ENCODE peak calls at places on chromosomes 13 and 19, in five cellular contexts. W is BE2C; D is CD8-positive, alpha-beta memory T cell; V is stimulated activated CD8-positive, alpha-beta memory T cell treated with anti-CD3 and anti-CD28 coated beads, Interleukin-7, amount 100 ng/mL, for 4 hours; C is NCI-H748 treated with DMSO at 0.1 percent for 48 hours. T is an unnamed sample.

GRCh38 chr13:78595819-78596700 is 7.3 kb downstream of the POU4F1 start:
- DNase-seq in W (peak), D (no peak), V (no peak), C (no peak), T (no peak)

GRCh38 chr19:39310558-39311311 is 9.9 kb downstream of the LRFN1 start:
- DNase-seq in W (no peak), D (no peak), V (no peak), C (no peak), T (no peak)

GRCh38 chr13:26881154-26881553 is 120.6 kb upstream of the GPR12 start:
- DNase-seq in W (no peak), D (no peak), V (no peak), C (no peak), T (no peak)

GRCh38 chr19:2974342-2974932 is 2.9 kb upstream of the TLE6 start:
- DNase-seq in W (no peak), D (no peak), V (no peak), C (no peak), T (no peak)

GRCh38 chr19:628168-628567 is 5.2 kb downstream of the POLRMT start:
- DNase-seq in W (no peak), D (no peak), V (no peak), C (no peak), T (no peak)

GRCh38 chr13:65638572-65639168 is 1591.5 kb downstream of the PCDH9 start:
- DNase-seq in W (peak), D (no peak), V (no peak), C (peak), T (no peak)

GRCh38 chr13:60981407-60981806 is 434.2 kb downstream of the PCDH20 start:
- DNase-seq in W (no peak), D (no peak), V (no peak), C (no peak), T (no peak)

GRCh38 chr19:42634409-42635232 is 39.9 kb upstream of the CEACAM8 start:
- DNase-seq in W (peak), D (no peak), V (no peak), C (peak), T (no peak)

GRCh38 chr19:41264581-41265375 is 606 bp downstream of the HNRNPUL1 start:
- DNase-seq in W (peak), D (peak), V (peak), C (peak), T (no peak)

GRCh38 chr19:33805840-33806433 is 9.3 kb downstream of the KCTD15 start:
- DNase-seq in W (no peak), D (no peak), V (no peak), C (no peak), T (no peak)

T was measured in GM12878.